ENCODE peak calls at places on chromosomes 1 and 21, in four cellular contexts. H is A549; T is neural crest cell; C is CD8-positive, alpha-beta T cell. B is an unnamed sample.

GRCh38 chr21:35005077-35005476 is 44.0 kb downstream of the RUNX1 start:
- DNase-seq in H (no peak), T (no peak), C (no peak), B (no peak)

GRCh38 chr1:174890024-174890423 is 109.7 kb upstream of the CACYBP start:
- DNase-seq in H (no peak), T (no peak), C (no peak), B (no peak)

GRCh38 chr1:186819140-186819539 is 9.6 kb upstream of the PLA2G4A start:
- DNase-seq in H (no peak), T (no peak), C (no peak), B (no peak)

GRCh38 chr1:30908886-30909777 is 574 bp upstream of the SDC3 start:
- DNase-seq in H (no peak), T (no peak), C (no peak), B (no peak)

GRCh38 chr1:172914517-172915144 is 136.1 kb downstream of the TNFSF18 start:
- DNase-seq in H (no peak), T (no peak), C (no peak), B (no peak)

GRCh38 chr1:59431566-59432294 is 134.8 kb downstream of the FGGY start:
- DNase-seq in H (no peak), T (no peak), C (no peak), B (no peak)

GRCh38 chr1:32742132-32742947 is 39.8 kb upstream of the SYNC start:
- DNase-seq in H (no peak), T (no peak), C (no peak), B (no peak)

GRCh38 chr1:15231714-15232201 is 15.3 kb upstream of the FHAD1 start:
- DNase-seq in H (no peak), T (no peak), C (no peak), B (no peak)

GRCh38 chr21:31257265-31257664 is 86.8 kb downstream of the TIAM1 start:
- DNase-seq in H (no peak), T (no peak), C (no peak), B (no peak)

GRCh38 chr21:26124421-26124833 is 46.1 kb downstream of the APP start:
- DNase-seq in H (no peak), T (no peak), C (no peak), B (no peak)

B was measured in effector CD4-positive, alpha-beta T cell.